ENCODE peak calls at places on chromosomes 6 and 20, in ten cellular contexts. One of them, this sample, is unnamed.

GRCh38 chr6:97440590-97441176 is 157.7 kb upstream of the MMS22L start:
- DNase-seq in K562: peak; percentile 12
- DNase-seq in fibroblast of lung: peak; percentile 32
- DNase-seq in vagina: no peak
- DNase-seq in prostate gland: no peak
- DNase-seq in ovary: no peak
- DNase-seq in brain microvascular endothelial cell: peak; percentile 42
- DNase-seq in epithelial cell of esophagus: peak; percentile 18
- DNase-seq in fibroblast of the aortic adventitia: peak; percentile 25
- DNase-seq in HL-60: no peak
- DNase-seq in this sample: peak; percentile 22

GRCh38 chr6:11479296-11479695 is 58.3 kb upstream of the TMEM170B start:
- DNase-seq in K562: no peak
- DNase-seq in fibroblast of lung: no peak
- DNase-seq in vagina: no peak
- DNase-seq in prostate gland: no peak
- DNase-seq in ovary: no peak
- DNase-seq in brain microvascular endothelial cell: no peak
- DNase-seq in epithelial cell of esophagus: no peak
- DNase-seq in fibroblast of the aortic adventitia: no peak
- DNase-seq in HL-60: no peak
- DNase-seq in this sample: no peak

GRCh38 chr6:124819340-124819739 is 142.9 kb upstream of the RNF217 start:
- DNase-seq in K562: no peak
- DNase-seq in fibroblast of lung: peak; percentile 29
- DNase-seq in vagina: no peak
- DNase-seq in prostate gland: no peak
- DNase-seq in ovary: no peak
- DNase-seq in brain microvascular endothelial cell: no peak
- DNase-seq in epithelial cell of esophagus: no peak
- DNase-seq in fibroblast of the aortic adventitia: no peak
- DNase-seq in HL-60: no peak
- DNase-seq in this sample: no peak

GRCh38 chr6:46024122-46024769 is 8.6 kb upstream of the CLIC5 start:
- DNase-seq in K562: no peak
- DNase-seq in fibroblast of lung: no peak
- DNase-seq in vagina: no peak
- DNase-seq in prostate gland: peak; percentile 22
- DNase-seq in ovary: no peak
- DNase-seq in brain microvascular endothelial cell: no peak
- DNase-seq in epithelial cell of esophagus: no peak
- DNase-seq in fibroblast of the aortic adventitia: peak; percentile 19
- DNase-seq in HL-60: no peak
- DNase-seq in this sample: no peak

GRCh38 chr6:63597142-63598000 is 25.1 kb downstream of the LOC128125822 start:
- DNase-seq in K562: no peak
- DNase-seq in fibroblast of lung: no peak
- DNase-seq in vagina: no peak
- DNase-seq in prostate gland: no peak
- DNase-seq in ovary: no peak
- DNase-seq in brain microvascular endothelial cell: no peak
- DNase-seq in epithelial cell of esophagus: peak; percentile 65
- DNase-seq in fibroblast of the aortic adventitia: no peak
- DNase-seq in HL-60: no peak
- DNase-seq in this sample: no peak

GRCh38 chr6:163646133-163646532 is 231.6 kb downstream of the QKI start:
- DNase-seq in K562: no peak
- DNase-seq in fibroblast of lung: no peak
- DNase-seq in vagina: no peak
- DNase-seq in prostate gland: no peak
- DNase-seq in ovary: no peak
- DNase-seq in brain microvascular endothelial cell: no peak
- DNase-seq in epithelial cell of esophagus: no peak
- DNase-seq in fibroblast of the aortic adventitia: no peak
- DNase-seq in HL-60: no peak
- DNase-seq in this sample: no peak

GRCh38 chr6:169172946-169173345 is 80.7 kb downstream of the THBS2 start:
- DNase-seq in K562: no peak
- DNase-seq in fibroblast of lung: peak; percentile 20
- DNase-seq in vagina: peak; percentile 72
- DNase-seq in prostate gland: no peak
- DNase-seq in ovary: no peak
- DNase-seq in brain microvascular endothelial cell: no peak
- DNase-seq in epithelial cell of esophagus: no peak
- DNase-seq in fibroblast of the aortic adventitia: peak; percentile 45
- DNase-seq in HL-60: no peak
- DNase-seq in this sample: peak; percentile 47

GRCh38 chr6:101069191-101069795 is 188.2 kb upstream of the ASCC3 start:
- DNase-seq in K562: no peak
- DNase-seq in fibroblast of lung: no peak
- DNase-seq in vagina: no peak
- DNase-seq in prostate gland: no peak
- DNase-seq in ovary: no peak
- DNase-seq in brain microvascular endothelial cell: no peak
- DNase-seq in epithelial cell of esophagus: peak; percentile 51
- DNase-seq in fibroblast of the aortic adventitia: peak; percentile 43
- DNase-seq in HL-60: no peak
- DNase-seq in this sample: no peak

GRCh38 chr6:72552938-72553337 is 68.9 kb upstream of the KCNQ5 start:
- DNase-seq in K562: peak; percentile 60
- DNase-seq in fibroblast of lung: peak; percentile 40
- DNase-seq in vagina: no peak
- DNase-seq in prostate gland: no peak
- DNase-seq in ovary: no peak
- DNase-seq in brain microvascular endothelial cell: peak; percentile 20
- DNase-seq in epithelial cell of esophagus: peak; percentile 83
- DNase-seq in fibroblast of the aortic adventitia: peak; percentile 41
- DNase-seq in HL-60: no peak
- DNase-seq in this sample: peak; percentile 74

GRCh38 chr6:152701863-152702401 is 4.2 kb downstream of the MYCT1 start:
- DNase-seq in K562: no peak
- DNase-seq in fibroblast of lung: peak; percentile 6
- DNase-seq in vagina: no peak
- DNase-seq in prostate gland: no peak
- DNase-seq in ovary: no peak
- DNase-seq in brain microvascular endothelial cell: no peak
- DNase-seq in epithelial cell of esophagus: no peak
- DNase-seq in fibroblast of the aortic adventitia: no peak
- DNase-seq in HL-60: no peak
- DNase-seq in this sample: no peak

GRCh38 chr6:152697634-152698033 is at the start of gene MYCT1:
- DNase-seq in K562: no peak
- DNase-seq in fibroblast of lung: peak; percentile 1
- DNase-seq in vagina: no peak
- DNase-seq in prostate gland: no peak
- DNase-seq in ovary: no peak
- DNase-seq in brain microvascular endothelial cell: no peak
- DNase-seq in epithelial cell of esophagus: no peak
- DNase-seq in fibroblast of the aortic adventitia: peak; percentile 62
- DNase-seq in HL-60: no peak
- DNase-seq in this sample: no peak

GRCh38 chr6:152698692-152699091 is 995 bp downstream of the MYCT1 start:
- DNase-seq in K562: no peak
- DNase-seq in fibroblast of lung: no peak
- DNase-seq in vagina: no peak
- DNase-seq in prostate gland: no peak
- DNase-seq in ovary: no peak
- DNase-seq in brain microvascular endothelial cell: no peak
- DNase-seq in epithelial cell of esophagus: no peak
- DNase-seq in fibroblast of the aortic adventitia: no peak
- DNase-seq in HL-60: no peak
- DNase-seq in this sample: no peak

GRCh38 chr6:152700427-152700826 is 2.7 kb downstream of the MYCT1 start:
- DNase-seq in K562: no peak
- DNase-seq in fibroblast of lung: peak; percentile 3
- DNase-seq in vagina: no peak
- DNase-seq in prostate gland: no peak
- DNase-seq in ovary: no peak
- DNase-seq in brain microvascular endothelial cell: no peak
- DNase-seq in epithelial cell of esophagus: no peak
- DNase-seq in fibroblast of the aortic adventitia: no peak
- DNase-seq in HL-60: no peak
- DNase-seq in this sample: no peak

DNA sequence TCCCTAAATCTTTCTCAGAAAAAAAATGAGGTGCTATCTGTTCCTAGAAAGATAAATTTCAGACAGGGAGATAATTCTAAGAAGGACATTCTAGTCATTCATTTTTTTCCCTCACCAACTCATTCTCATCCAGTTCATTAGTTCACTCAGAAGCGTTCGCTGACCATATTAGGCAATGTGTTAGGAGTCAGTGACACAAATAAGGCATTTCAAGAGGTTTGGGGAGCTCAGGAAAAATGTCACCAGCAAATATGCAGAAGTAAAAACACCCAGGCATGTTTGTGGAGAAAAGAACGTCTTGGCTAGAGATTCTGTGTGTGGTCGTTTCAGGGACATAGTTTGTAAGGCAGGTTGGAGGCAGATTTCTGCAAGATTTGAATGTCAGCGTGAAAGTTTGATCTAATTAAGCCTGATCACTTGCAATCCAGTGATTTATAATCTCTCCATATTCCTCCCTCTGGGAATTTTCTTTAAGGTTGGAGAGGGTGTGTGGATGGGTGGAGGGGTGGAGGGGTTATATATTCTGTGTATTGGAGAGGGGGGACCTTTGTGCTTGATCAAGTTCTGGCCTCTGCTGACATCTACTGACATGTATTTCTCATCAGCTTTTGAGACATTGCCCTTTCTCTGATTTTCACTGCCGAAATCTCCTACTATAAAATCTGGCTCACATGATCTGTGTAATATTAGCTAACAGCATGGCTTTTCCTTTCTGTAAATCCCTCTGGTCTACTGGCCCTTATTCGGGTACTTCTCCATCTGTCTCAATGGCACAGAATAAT is 3.6 kb downstream of the MYCT1 start:
- DNase-seq in K562: no peak
- DNase-seq in fibroblast of lung: peak; percentile 21
- DNase-seq in vagina: no peak
- DNase-seq in prostate gland: no peak
- DNase-seq in ovary: no peak
- DNase-seq in brain microvascular endothelial cell: peak; percentile 24
- DNase-seq in epithelial cell of esophagus: no peak
- DNase-seq in fibroblast of the aortic adventitia: peak; percentile 32
- DNase-seq in HL-60: no peak
- DNase-seq in this sample: peak; percentile 21
- TF ChIP-seq CTCF in K562: no peak
- TF ChIP-seq CTCF in fibroblast of lung: no peak
- TF ChIP-seq CTCF in vagina: no peak
- TF ChIP-seq CTCF in prostate gland: no peak
- TF ChIP-seq CTCF in ovary: no peak
- TF ChIP-seq CTCF in brain microvascular endothelial cell: peak; percentile 4
- TF ChIP-seq CTCF in epithelial cell of esophagus: no peak
- TF ChIP-seq CTCF in fibroblast of the aortic adventitia: no peak
- TF ChIP-seq CTCF in HL-60: no peak
- TF ChIP-seq CTCF in this sample: peak; percentile 7

DNA sequence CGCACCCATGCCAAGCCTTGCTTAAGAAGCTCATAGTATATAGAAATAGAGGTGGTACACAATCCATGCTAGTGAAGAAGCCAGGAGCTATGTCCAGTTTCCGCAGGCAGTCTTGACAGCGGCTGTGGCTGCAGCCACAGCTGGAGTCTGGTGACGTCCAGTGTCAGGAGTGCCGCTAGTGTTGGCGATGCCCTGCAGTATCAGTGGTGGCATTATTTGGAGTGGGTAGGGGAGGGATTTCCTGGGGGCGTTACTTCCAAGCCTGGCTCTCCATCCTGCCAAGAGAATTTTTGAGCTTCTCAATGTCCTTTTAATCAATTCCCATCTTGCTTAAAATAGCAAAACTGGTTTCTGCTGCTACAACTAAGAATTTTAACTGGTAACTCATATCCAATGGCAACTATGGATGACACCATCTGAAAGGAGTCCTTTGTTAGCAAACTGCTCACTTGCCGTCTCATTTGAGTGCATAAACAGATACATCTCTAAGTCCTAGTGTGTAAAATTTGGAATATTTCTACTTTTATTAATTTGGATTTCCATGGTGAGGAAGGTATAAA is 44.4 kb upstream of the PXDC1 start:
- DNase-seq in K562: no peak
- DNase-seq in fibroblast of lung: no peak
- DNase-seq in vagina: no peak
- DNase-seq in prostate gland: no peak
- DNase-seq in ovary: no peak
- DNase-seq in brain microvascular endothelial cell: no peak
- DNase-seq in epithelial cell of esophagus: no peak
- DNase-seq in fibroblast of the aortic adventitia: no peak
- DNase-seq in HL-60: no peak
- DNase-seq in this sample: no peak
- H3K4me3 ChIP-seq in K562: no peak overlapping the region
- H3K4me3 ChIP-seq in fibroblast of lung: no peak overlapping the region
- H3K4me3 ChIP-seq in vagina: no peak overlapping the region
- H3K4me3 ChIP-seq in prostate gland: no peak overlapping the region
- H3K4me3 ChIP-seq in ovary: no peak overlapping the region
- H3K4me3 ChIP-seq in brain microvascular endothelial cell: no peak overlapping the region
- H3K4me3 ChIP-seq in epithelial cell of esophagus: no peak overlapping the region
- H3K4me3 ChIP-seq in fibroblast of the aortic adventitia: no peak overlapping the region
- H3K4me3 ChIP-seq in HL-60: no peak overlapping the region
- H3K4me3 ChIP-seq in this sample: no peak overlapping the region

GRCh38 chr6:36724514-36725385 is 27.1 kb downstream of the RAB44 start:
- DNase-seq in K562: peak; percentile 80
- DNase-seq in fibroblast of lung: peak; percentile 72
- DNase-seq in vagina: no peak
- DNase-seq in prostate gland: peak; percentile 72
- DNase-seq in ovary: peak; percentile 67
- DNase-seq in brain microvascular endothelial cell: peak; percentile 65
- DNase-seq in epithelial cell of esophagus: peak; percentile 84
- DNase-seq in fibroblast of the aortic adventitia: peak; percentile 74
- DNase-seq in HL-60: no peak
- DNase-seq in this sample: peak; percentile 59
- TF ChIP-seq CTCF in K562: peak; percentile 83
- TF ChIP-seq CTCF in fibroblast of lung: peak; percentile 59
- TF ChIP-seq CTCF in vagina: no peak
- TF ChIP-seq CTCF in prostate gland: peak; percentile 10
- TF ChIP-seq CTCF in ovary: peak; percentile 5
- TF ChIP-seq CTCF in brain microvascular endothelial cell: peak; percentile 77
- TF ChIP-seq CTCF in epithelial cell of esophagus: peak; percentile 68
- TF ChIP-seq CTCF in fibroblast of the aortic adventitia: peak; percentile 67
- TF ChIP-seq CTCF in HL-60: peak; percentile 13
- TF ChIP-seq CTCF in this sample: peak; percentile 72

DNA sequence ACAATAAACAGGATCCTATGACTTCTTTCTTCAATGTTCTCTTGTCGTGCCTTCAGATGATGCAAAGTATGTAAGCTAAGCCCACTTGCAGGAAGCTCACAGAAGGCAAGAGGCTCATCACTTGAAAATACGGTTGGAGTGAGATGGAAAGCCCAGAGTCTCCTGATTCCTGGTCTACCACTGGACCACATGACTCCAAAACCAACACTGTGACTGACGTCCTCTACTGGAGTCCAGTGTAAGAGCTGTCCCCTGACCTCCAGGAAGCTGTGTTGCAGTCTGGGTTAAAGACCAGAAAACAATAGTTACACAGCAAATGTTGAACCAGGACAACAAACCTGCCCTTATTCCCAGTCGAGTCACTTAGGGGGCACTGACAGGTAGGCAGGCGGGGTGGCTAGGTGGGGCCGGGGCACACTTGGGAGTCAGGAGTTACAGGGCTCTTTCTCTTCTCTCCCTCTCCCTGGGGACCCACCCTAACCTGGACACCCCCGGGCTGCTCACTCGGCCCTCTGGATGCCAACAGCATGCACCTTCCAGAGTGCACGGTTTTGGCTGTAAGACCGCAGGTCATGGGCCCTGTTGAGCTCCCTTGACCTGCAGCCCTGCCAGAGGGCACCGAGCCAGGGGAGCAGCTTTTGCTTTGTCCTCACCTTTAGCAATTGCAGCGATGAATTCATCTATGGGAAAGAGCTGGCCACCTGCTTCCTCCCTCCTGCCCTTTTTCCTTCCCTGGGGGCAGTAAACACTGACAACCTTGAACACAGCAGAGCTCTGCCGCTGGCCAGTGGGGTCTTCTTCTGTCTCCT is 7.4 kb downstream of the PCK1 start:
- DNase-seq in K562: no peak
- DNase-seq in fibroblast of lung: no peak
- DNase-seq in vagina: no peak
- DNase-seq in prostate gland: no peak
- DNase-seq in ovary: no peak
- DNase-seq in brain microvascular endothelial cell: no peak
- DNase-seq in epithelial cell of esophagus: no peak
- DNase-seq in fibroblast of the aortic adventitia: no peak
- DNase-seq in HL-60: no peak
- DNase-seq in this sample: no peak
- H3K4me3 ChIP-seq in K562: no peak overlapping the region
- H3K4me3 ChIP-seq in fibroblast of lung: no peak overlapping the region
- H3K4me3 ChIP-seq in vagina: no peak overlapping the region
- H3K4me3 ChIP-seq in prostate gland: no peak overlapping the region
- H3K4me3 ChIP-seq in ovary: no peak overlapping the region
- H3K4me3 ChIP-seq in brain microvascular endothelial cell: no peak overlapping the region
- H3K4me3 ChIP-seq in epithelial cell of esophagus: no peak overlapping the region
- H3K4me3 ChIP-seq in fibroblast of the aortic adventitia: no peak overlapping the region
- H3K4me3 ChIP-seq in HL-60: no peak overlapping the region
- H3K4me3 ChIP-seq in this sample: no peak overlapping the region

This sample was measured in AG10803.